ENCODE peak calls at places on chromosomes 5 and 9, in five cellular contexts. One of them, this sample, is unnamed.

GRCh38 chr5:32876791-32877190 is 165.7 kb downstream of the NPR3 start:
- DNase-seq in lung: no peak
- DNase-seq in fibroblast of pulmonary artery: no peak
- DNase-seq in AG09309: no peak
- DNase-seq in Panc1: no peak
- DNase-seq in this sample: no peak

GRCh38 chr5:55220433-55221185 is 6.5 kb downstream of the MCIDAS start:
- DNase-seq in Panc1: no peak
- DNase-seq in fibroblast of pulmonary artery: no peak
- DNase-seq in AG09309: no peak
- DNase-seq in lung: no peak
- DNase-seq in this sample: peak; percentile 23

GRCh38 chr5:158126442-158127399 is 267.8 kb upstream of the CLINT1 start:
- DNase-seq in AG09309: no peak
- DNase-seq in Panc1: no peak
- DNase-seq in lung: no peak
- DNase-seq in fibroblast of pulmonary artery: no peak
- DNase-seq in this sample: no peak

GRCh38 chr9:72309366-72310133 is 55.5 kb downstream of the ZFAND5 start:
- DNase-seq in lung: no peak
- DNase-seq in Panc1: no peak
- DNase-seq in fibroblast of pulmonary artery: no peak
- DNase-seq in AG09309: no peak
- DNase-seq in this sample: peak; percentile 63

GRCh38 chr9:118693645-118694044 is 675.6 kb downstream of the BRINP1 start:
- DNase-seq in lung: no peak
- DNase-seq in fibroblast of pulmonary artery: no peak
- DNase-seq in Panc1: no peak
- DNase-seq in AG09309: no peak
- DNase-seq in this sample: peak; percentile 5

GRCh38 chr5:130034872-130035271 is 130.6 kb downstream of the CHSY3 start:
- DNase-seq in AG09309: no peak
- DNase-seq in Panc1: no peak
- DNase-seq in fibroblast of pulmonary artery: peak; percentile 61
- DNase-seq in lung: no peak
- DNase-seq in this sample: peak; percentile 30

GRCh38 chr9:95088421-95089161 is 228.9 kb downstream of the FANCC start:
- DNase-seq in fibroblast of pulmonary artery: no peak
- DNase-seq in lung: no peak
- DNase-seq in Panc1: no peak
- DNase-seq in AG09309: no peak
- DNase-seq in this sample: no peak

GRCh38 chr5:115718853-115719252 is 93.0 kb upstream of the TMED7 start:
- DNase-seq in Panc1: no peak
- DNase-seq in lung: no peak
- DNase-seq in AG09309: no peak
- DNase-seq in fibroblast of pulmonary artery: no peak
- DNase-seq in this sample: no peak

GRCh38 chr5:17463653-17464052 is 34.4 kb upstream of the TAF11L2 start:
- DNase-seq in AG09309: no peak
- DNase-seq in lung: no peak
- DNase-seq in fibroblast of pulmonary artery: no peak
- DNase-seq in Panc1: no peak
- DNase-seq in this sample: no peak

GRCh38 chr5:102583663-102584062 is 84.9 kb upstream of the SLCO6A1 start:
- DNase-seq in lung: no peak
- DNase-seq in fibroblast of pulmonary artery: peak; percentile 44
- DNase-seq in Panc1: no peak
- DNase-seq in AG09309: no peak
- DNase-seq in this sample: peak; percentile 21

GRCh38 chr5:10691826-10692785 is 68.9 kb downstream of the DAP start:
- DNase-seq in Panc1: no peak
- DNase-seq in fibroblast of pulmonary artery: peak; percentile 47
- DNase-seq in lung: no peak
- DNase-seq in AG09309: no peak
- DNase-seq in this sample: no peak

GRCh38 chr9:71268871-71269640 is 147.6 kb upstream of the TRPM3 start:
- DNase-seq in AG09309: no peak
- DNase-seq in lung: no peak
- DNase-seq in Panc1: no peak
- DNase-seq in fibroblast of pulmonary artery: no peak
- DNase-seq in this sample: no peak

GRCh38 chr5:32843532-32843895 is 132.4 kb downstream of the NPR3 start:
- DNase-seq in AG09309: no peak
- DNase-seq in lung: no peak
- DNase-seq in Panc1: no peak
- DNase-seq in fibroblast of pulmonary artery: no peak
- DNase-seq in this sample: no peak

GRCh38 chr9:111700776-111701175 is 39.4 kb downstream of the GNG10 start:
- DNase-seq in Panc1: no peak
- DNase-seq in AG09309: no peak
- DNase-seq in fibroblast of pulmonary artery: peak; percentile 31
- DNase-seq in lung: no peak
- DNase-seq in this sample: no peak

GRCh38 chr5:167580608-167581007 is 710.8 kb upstream of the WWC1 start:
- DNase-seq in Panc1: no peak
- DNase-seq in fibroblast of pulmonary artery: no peak
- DNase-seq in AG09309: no peak
- DNase-seq in lung: no peak
- DNase-seq in this sample: no peak

GRCh38 chr9:9556865-9557803 is 1055.7 kb downstream of the PTPRD start:
- DNase-seq in fibroblast of pulmonary artery: no peak
- DNase-seq in lung: no peak
- DNase-seq in Panc1: no peak
- DNase-seq in AG09309: no peak
- DNase-seq in this sample: no peak

GRCh38 chr9:107059215-107059614 is 196.2 kb downstream of the ZNF462 start:
- DNase-seq in AG09309: no peak
- DNase-seq in Panc1: no peak
- DNase-seq in lung: no peak
- DNase-seq in fibroblast of pulmonary artery: no peak
- DNase-seq in this sample: no peak

GRCh38 chr5:5497132-5497748 is 74.8 kb downstream of the ICE1 start:
- DNase-seq in Panc1: peak; percentile 30
- DNase-seq in fibroblast of pulmonary artery: peak; percentile 67
- DNase-seq in AG09309: no peak
- DNase-seq in lung: peak; percentile 48
- DNase-seq in this sample: peak; percentile 60

GRCh38 chr9:35042081-35042604 is 30.3 kb downstream of the VCP start:
- DNase-seq in lung: no peak
- DNase-seq in Panc1: no peak
- DNase-seq in AG09309: no peak
- DNase-seq in fibroblast of pulmonary artery: peak; percentile 61
- DNase-seq in this sample: peak; percentile 81

GRCh38 chr5:141356133-141356532 is 1.3 kb downstream of the PCDHGA4 start:
- DNase-seq in lung: no peak
- DNase-seq in Panc1: no peak
- DNase-seq in AG09309: no peak
- DNase-seq in fibroblast of pulmonary artery: no peak
- DNase-seq in this sample: no peak

GRCh38 chr5:117494208-117494607 is 919.6 kb upstream of the SEMA6A start:
- DNase-seq in lung: no peak
- DNase-seq in fibroblast of pulmonary artery: peak; percentile 13
- DNase-seq in Panc1: no peak
- DNase-seq in AG09309: no peak
- DNase-seq in this sample: no peak

DNA sequence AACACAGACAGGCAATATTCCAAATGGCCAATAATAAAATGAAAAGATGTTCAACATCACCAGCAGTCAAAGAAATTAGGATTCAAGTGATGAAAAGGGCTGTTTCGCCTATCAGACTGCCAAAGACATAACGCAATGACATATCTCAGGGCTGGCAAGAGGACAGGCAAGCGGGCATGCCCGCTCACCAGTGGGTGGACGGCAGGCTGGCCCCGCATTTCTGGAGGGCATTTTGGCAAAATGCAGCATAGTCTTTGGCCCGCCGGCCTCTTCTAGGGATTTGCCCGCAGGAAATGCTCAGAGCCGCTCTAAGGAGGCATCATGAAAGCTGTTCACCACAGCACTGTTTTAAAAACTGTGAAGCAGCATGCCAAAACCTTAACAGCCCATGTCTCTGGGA is 1.4 kb upstream of the PPP1R26 start:
- DNase-seq in fibroblast of pulmonary artery: no peak
- DNase-seq in AG09309: no peak
- DNase-seq in lung: no peak
- DNase-seq in Panc1: no peak
- DNase-seq in this sample: no peak
- H3K4me3 ChIP-seq in fibroblast of pulmonary artery: no peak overlapping the region
- H3K4me3 ChIP-seq in AG09309: no peak overlapping the region
- H3K4me3 ChIP-seq in lung: no peak overlapping the region
- H3K4me3 ChIP-seq in Panc1: no peak overlapping the region
- H3K4me3 ChIP-seq in this sample: no peak overlapping the region

GRCh38 chr5:172045315-172045632 is 38.8 kb upstream of the FBXW11 start:
- DNase-seq in AG09309: no peak
- DNase-seq in Panc1: no peak
- DNase-seq in fibroblast of pulmonary artery: no peak
- DNase-seq in lung: no peak
- DNase-seq in this sample: no peak

GRCh38 chr5:172042183-172042582 is 35.7 kb upstream of the FBXW11 start:
- DNase-seq in AG09309: no peak
- DNase-seq in lung: no peak
- DNase-seq in Panc1: no peak
- DNase-seq in fibroblast of pulmonary artery: no peak
- DNase-seq in this sample: no peak

GRCh38 chr5:172046613-172047012 is 40.2 kb upstream of the FBXW11 start:
- DNase-seq in fibroblast of pulmonary artery: no peak
- DNase-seq in Panc1: no peak
- DNase-seq in lung: no peak
- DNase-seq in AG09309: no peak
- DNase-seq in this sample: no peak

GRCh38 chr5:172043822-172044221 is 37.4 kb upstream of the FBXW11 start:
- DNase-seq in fibroblast of pulmonary artery: no peak
- DNase-seq in Panc1: no peak
- DNase-seq in AG09309: no peak
- DNase-seq in lung: no peak
- DNase-seq in this sample: no peak

GRCh38 chr5:172044631-172045314 is 38.3 kb upstream of the FBXW11 start:
- DNase-seq in AG09309: no peak
- DNase-seq in fibroblast of pulmonary artery: no peak
- DNase-seq in lung: no peak
- DNase-seq in Panc1: no peak
- DNase-seq in this sample: no peak
- TF ChIP-seq CTCF in AG09309: no peak
- TF ChIP-seq CTCF in fibroblast of pulmonary artery: no peak
- TF ChIP-seq CTCF in lung: no peak
- TF ChIP-seq CTCF in Panc1: no peak
- TF ChIP-seq CTCF in this sample: no peak

DNA sequence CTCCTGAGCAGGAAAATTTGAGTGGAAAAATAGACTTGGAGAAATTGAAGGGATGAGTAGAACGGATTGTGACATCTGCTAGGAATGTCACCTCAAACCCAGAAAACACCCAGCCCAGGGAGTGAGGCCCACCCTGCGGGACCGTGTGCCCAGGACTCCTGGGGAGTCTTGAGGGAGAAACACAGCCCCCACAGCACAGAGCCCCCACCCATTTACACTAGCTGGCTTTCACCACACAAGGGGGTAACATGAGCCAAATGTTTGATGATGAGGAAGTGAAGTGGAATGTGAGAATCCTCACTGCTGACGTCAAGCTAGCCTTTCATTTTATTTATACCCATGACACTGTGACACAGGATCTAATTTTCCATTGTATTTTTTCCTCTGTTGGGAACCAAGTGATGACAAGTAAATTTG is 42.8 kb upstream of the PDE8B start:
- DNase-seq in lung: no peak
- DNase-seq in fibroblast of pulmonary artery: peak; percentile 84
- DNase-seq in AG09309: peak; percentile 55
- DNase-seq in Panc1: no peak
- DNase-seq in this sample: peak; percentile 29
- H3K4me3 ChIP-seq in lung: no peak overlapping the region
- H3K4me3 ChIP-seq in fibroblast of pulmonary artery: no peak overlapping the region
- H3K4me3 ChIP-seq in AG09309: no peak overlapping the region
- H3K4me3 ChIP-seq in Panc1: no peak overlapping the region
- H3K4me3 ChIP-seq in this sample: no peak overlapping the region

DNA sequence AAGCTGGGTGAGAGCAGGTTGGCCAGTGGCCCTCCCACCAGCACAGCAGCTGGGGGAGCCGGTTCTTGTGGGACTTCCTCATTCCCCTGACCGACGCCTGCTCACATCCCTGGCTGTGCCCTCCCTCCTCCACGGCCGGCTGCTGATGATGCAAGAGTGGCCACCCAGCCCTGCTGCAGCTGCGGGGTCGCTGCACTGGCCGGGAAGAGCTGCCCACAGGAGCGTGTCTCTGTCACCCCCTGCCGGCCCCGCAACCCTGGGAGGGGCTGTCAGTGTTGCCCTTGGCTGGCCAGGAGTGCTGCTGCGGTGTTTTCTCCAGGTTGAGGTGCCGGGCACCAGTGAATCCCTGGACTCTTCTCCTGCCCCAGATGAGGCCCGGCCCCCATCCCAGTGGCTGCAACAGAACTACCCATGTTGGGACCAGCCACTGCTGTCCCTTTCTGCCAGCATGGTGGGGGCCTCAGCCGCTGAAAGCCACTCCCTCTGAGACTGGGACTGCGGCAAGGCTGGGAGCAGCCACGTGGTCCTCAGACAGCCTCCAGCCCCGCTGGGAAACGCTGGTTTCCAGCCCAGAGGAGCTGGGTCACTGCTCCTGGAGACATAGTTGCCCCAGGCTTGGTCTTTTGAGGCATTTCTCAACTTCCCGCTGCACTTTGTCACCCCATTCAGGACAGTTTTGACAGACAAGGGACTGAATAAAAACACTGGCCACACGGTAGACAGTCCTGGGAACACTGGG is 739 bp downstream of the CARD9 start:
- DNase-seq in fibroblast of pulmonary artery: peak; percentile 73
- DNase-seq in lung: peak; percentile 74
- DNase-seq in AG09309: no peak
- DNase-seq in Panc1: no peak
- DNase-seq in this sample: peak; percentile 66
- TF ChIP-seq CTCF in fibroblast of pulmonary artery: peak; percentile 13
- TF ChIP-seq CTCF in lung: no peak
- TF ChIP-seq CTCF in AG09309: peak; percentile 29
- TF ChIP-seq CTCF in Panc1: no peak
- TF ChIP-seq CTCF in this sample: no peak

GRCh38 chr9:14358523-14358922 is 44.6 kb upstream of the NFIB start:
- DNase-seq in AG09309: no peak
- DNase-seq in fibroblast of pulmonary artery: no peak
- DNase-seq in lung: no peak
- DNase-seq in Panc1: no peak
- DNase-seq in this sample: peak; percentile 19

GRCh38 chr9:14365667-14366066 is 51.7 kb upstream of the NFIB start:
- DNase-seq in Panc1: no peak
- DNase-seq in AG09309: peak; percentile 8
- DNase-seq in lung: no peak
- DNase-seq in fibroblast of pulmonary artery: no peak
- DNase-seq in this sample: no peak

GRCh38 chr9:14356376-14356775 is 42.4 kb upstream of the NFIB start:
- DNase-seq in lung: no peak
- DNase-seq in AG09309: no peak
- DNase-seq in Panc1: no peak
- DNase-seq in fibroblast of pulmonary artery: no peak
- DNase-seq in this sample: no peak

GRCh38 chr9:14362175-14362574 is 48.2 kb upstream of the NFIB start:
- DNase-seq in Panc1: no peak
- DNase-seq in lung: no peak
- DNase-seq in fibroblast of pulmonary artery: peak; percentile 66
- DNase-seq in AG09309: no peak
- DNase-seq in this sample: no peak

GRCh38 chr9:14361074-14361473 is 47.1 kb upstream of the NFIB start:
- DNase-seq in Panc1: no peak
- DNase-seq in lung: no peak
- DNase-seq in AG09309: no peak
- DNase-seq in fibroblast of pulmonary artery: no peak
- DNase-seq in this sample: peak; percentile 26
- H3K4me3 ChIP-seq in Panc1: no peak overlapping the region
- H3K4me3 ChIP-seq in lung: no peak overlapping the region
- H3K4me3 ChIP-seq in AG09309: no peak overlapping the region
- H3K4me3 ChIP-seq in fibroblast of pulmonary artery: no peak overlapping the region
- H3K4me3 ChIP-seq in this sample: no peak overlapping the region